ENCODE peak calls at places on chromosome 12, in four cellular contexts. One of them, this sample, is unnamed.

GRCh38 chr12:93011100-93011499 is 82.0 kb upstream of the EEA1 start:
- DNase-seq in adrenal gland: no peak
- DNase-seq in astrocyte of the spinal cord: no peak
- DNase-seq in fibroblast of the aortic adventitia: no peak
- DNase-seq in this sample: no peak

GRCh38 chr12:59646636-59647035 is 50.8 kb downstream of the SLC16A7 start:
- DNase-seq in adrenal gland: no peak
- DNase-seq in astrocyte of the spinal cord: no peak
- DNase-seq in fibroblast of the aortic adventitia: no peak
- DNase-seq in this sample: no peak

GRCh38 chr12:101616027-101616494 is 21.3 kb downstream of the MYBPC1 start:
- DNase-seq in astrocyte of the spinal cord: peak
- DNase-seq in fibroblast of the aortic adventitia: no peak
- DNase-seq in adrenal gland: peak
- DNase-seq in this sample: peak

GRCh38 chr12:101750152-101750551 is 10.9 kb upstream of the SYCP3 start:
- DNase-seq in astrocyte of the spinal cord: no peak
- DNase-seq in fibroblast of the aortic adventitia: no peak
- DNase-seq in adrenal gland: no peak
- DNase-seq in this sample: no peak

GRCh38 chr12:63811334-63811733 is 31.6 kb downstream of the RXYLT1 start:
- DNase-seq in fibroblast of the aortic adventitia: no peak
- DNase-seq in astrocyte of the spinal cord: no peak
- DNase-seq in adrenal gland: no peak
- DNase-seq in this sample: no peak

GRCh38 chr12:13463189-13463588 is 266.7 kb downstream of the EMP1 start:
- DNase-seq in astrocyte of the spinal cord: no peak
- DNase-seq in fibroblast of the aortic adventitia: no peak
- DNase-seq in adrenal gland: no peak
- DNase-seq in this sample: no peak

GRCh38 chr12:7555752-7556151 is 52.2 kb upstream of the CD163 start:
- DNase-seq in astrocyte of the spinal cord: peak
- DNase-seq in fibroblast of the aortic adventitia: peak
- DNase-seq in adrenal gland: no peak
- DNase-seq in this sample: no peak

GRCh38 chr12:132338781-132339180 is 9.4 kb upstream of the GALNT9 start:
- DNase-seq in fibroblast of the aortic adventitia: no peak
- DNase-seq in astrocyte of the spinal cord: no peak
- DNase-seq in adrenal gland: no peak
- DNase-seq in this sample: no peak

GRCh38 chr12:24948452-24948815 is 467 bp downstream of the BCAT1 start:
- DNase-seq in astrocyte of the spinal cord: peak
- DNase-seq in fibroblast of the aortic adventitia: peak
- DNase-seq in adrenal gland: peak
- DNase-seq in this sample: no peak
- H3K4me3 ChIP-seq in astrocyte of the spinal cord: peak
- H3K4me3 ChIP-seq in fibroblast of the aortic adventitia: peak
- H3K4me3 ChIP-seq in adrenal gland: peak
- H3K4me3 ChIP-seq in this sample: no peak

DNA sequence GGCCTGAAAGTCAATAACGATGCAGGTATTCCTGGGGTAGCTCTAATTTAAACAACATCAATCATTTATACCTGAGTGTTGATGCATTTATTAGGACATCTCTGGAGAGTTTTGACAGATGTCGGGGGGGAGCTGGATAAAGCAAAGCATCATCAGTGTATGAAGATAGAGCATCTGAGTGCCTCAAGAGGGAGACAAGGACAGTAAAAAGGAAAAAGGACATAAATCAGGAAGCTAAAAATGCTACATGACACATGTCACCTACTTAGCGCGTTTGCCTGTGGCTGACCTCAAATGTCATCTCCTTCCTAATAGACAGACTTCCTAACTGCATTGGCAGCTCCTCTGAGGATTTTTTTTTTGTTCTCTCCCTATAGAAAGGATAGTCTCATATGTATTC is 259.5 kb upstream of the PKP2 start:
- DNase-seq in astrocyte of the spinal cord: no peak
- DNase-seq in fibroblast of the aortic adventitia: no peak
- DNase-seq in adrenal gland: no peak
- DNase-seq in this sample: no peak
- TF ChIP-seq CTCF in astrocyte of the spinal cord: no peak
- TF ChIP-seq CTCF in fibroblast of the aortic adventitia: no peak
- TF ChIP-seq CTCF in adrenal gland: no peak
- TF ChIP-seq CTCF in this sample: no peak

DNA sequence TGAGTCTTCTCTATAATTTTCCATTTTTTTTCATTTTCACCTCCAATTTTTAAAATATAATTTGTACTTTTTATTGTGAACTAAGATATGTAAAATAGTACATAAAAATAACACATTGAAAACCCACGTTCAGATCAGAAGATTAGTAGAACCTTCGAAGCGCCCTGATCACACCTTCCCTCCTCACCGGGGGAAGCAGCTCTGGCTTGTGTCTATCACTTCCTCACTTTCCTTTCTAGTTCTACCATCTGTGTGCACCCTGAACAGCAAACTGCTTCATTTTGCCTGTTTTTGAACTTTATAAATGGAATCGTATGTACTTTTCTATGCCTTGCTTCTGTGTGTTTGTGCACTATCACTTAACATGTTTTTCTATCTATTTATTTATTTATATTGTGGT is 11.8 kb upstream of the CD27 start:
- DNase-seq in astrocyte of the spinal cord: no peak
- DNase-seq in adrenal gland: no peak
- DNase-seq in fibroblast of the aortic adventitia: no peak
- DNase-seq in this sample: no peak
- H3K4me3 ChIP-seq in astrocyte of the spinal cord: no peak
- H3K4me3 ChIP-seq in adrenal gland: no peak
- H3K4me3 ChIP-seq in fibroblast of the aortic adventitia: no peak
- H3K4me3 ChIP-seq in this sample: no peak

DNA sequence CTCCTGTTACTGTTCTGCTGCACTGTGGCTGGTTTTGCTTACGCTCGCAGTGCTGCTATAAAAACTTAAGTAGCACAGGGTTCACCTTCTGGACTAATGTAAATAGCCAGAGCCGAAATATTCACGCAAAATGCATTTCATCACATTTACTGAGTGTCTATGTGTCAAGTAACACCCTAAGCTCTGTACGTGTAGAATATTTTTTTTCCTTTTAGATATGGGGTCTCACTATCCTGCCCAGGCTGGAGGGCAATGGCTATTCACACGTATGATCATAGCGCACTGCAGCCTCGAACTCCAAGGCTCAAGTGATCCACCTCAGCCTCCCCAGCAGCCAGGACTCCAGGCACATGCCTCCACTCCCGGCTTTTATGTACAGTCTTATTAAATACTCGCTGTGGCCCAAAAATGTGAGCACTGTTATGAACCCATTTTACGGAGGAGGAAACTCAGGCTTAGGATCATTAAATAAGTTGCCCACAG is 60.8 kb upstream of the RIMBP2 start:
- DNase-seq in astrocyte of the spinal cord: no peak
- DNase-seq in adrenal gland: no peak
- DNase-seq in fibroblast of the aortic adventitia: no peak
- DNase-seq in this sample: no peak
- TF ChIP-seq CTCF in astrocyte of the spinal cord: no peak
- TF ChIP-seq CTCF in adrenal gland: no peak
- TF ChIP-seq CTCF in fibroblast of the aortic adventitia: no peak
- TF ChIP-seq CTCF in this sample: no peak

GRCh38 chr12:10363665-10363921 is 26.2 kb downstream of the KLRK1 start:
- DNase-seq in adrenal gland: no peak
- DNase-seq in astrocyte of the spinal cord: no peak
- DNase-seq in fibroblast of the aortic adventitia: no peak
- DNase-seq in this sample: no peak
- H3K4me3 ChIP-seq in adrenal gland: no peak
- H3K4me3 ChIP-seq in astrocyte of the spinal cord: no peak
- H3K4me3 ChIP-seq in fibroblast of the aortic adventitia: no peak
- H3K4me3 ChIP-seq in this sample: peak

GRCh38 chr12:118052324-118053070 is 8.5 kb downstream of the WSB2 start:
- DNase-seq in adrenal gland: peak
- DNase-seq in astrocyte of the spinal cord: peak
- DNase-seq in fibroblast of the aortic adventitia: peak
- DNase-seq in this sample: no peak

GRCh38 chr12:118058227-118058626 is 2.8 kb downstream of the WSB2 start:
- DNase-seq in astrocyte of the spinal cord: no peak
- DNase-seq in adrenal gland: no peak
- DNase-seq in fibroblast of the aortic adventitia: no peak
- DNase-seq in this sample: no peak

GRCh38 chr12:118055865-118056773 is 4.9 kb downstream of the WSB2 start:
- DNase-seq in fibroblast of the aortic adventitia: no peak
- DNase-seq in adrenal gland: peak
- DNase-seq in astrocyte of the spinal cord: no peak
- DNase-seq in this sample: peak

GRCh38 chr12:118053071-118053985 is 7.7 kb downstream of the WSB2 start:
- DNase-seq in fibroblast of the aortic adventitia: no peak
- DNase-seq in adrenal gland: no peak
- DNase-seq in astrocyte of the spinal cord: no peak
- DNase-seq in this sample: no peak

GRCh38 chr12:118055144-118055557 is 5.8 kb downstream of the WSB2 start:
- DNase-seq in adrenal gland: peak
- DNase-seq in astrocyte of the spinal cord: peak
- DNase-seq in fibroblast of the aortic adventitia: no peak
- DNase-seq in this sample: no peak
- TF ChIP-seq CTCF in adrenal gland: peak
- TF ChIP-seq CTCF in astrocyte of the spinal cord: peak
- TF ChIP-seq CTCF in fibroblast of the aortic adventitia: peak
- TF ChIP-seq CTCF in this sample: peak

This sample was measured in LNCaP clone FGC.